ENCODE peak calls at places on chromosomes 11 and 22, in seven cellular contexts. M is IMR-90, L is astrocyte, O is spleen, A is AG04449, Z is LNCaP clone FGC, P is dorsolateral prefrontal cortex. K is an unnamed sample.

GRCh38 chr11:30459821-30460220 is 126.3 kb downstream of the MPPED2 start:
- DNase-seq in M (no peak), L (no peak), O (no peak), A (no peak), Z (no peak), P (no peak), K (no peak)

GRCh38 chr11:101497292-101497691 is 86.5 kb downstream of the TRPC6 start:
- DNase-seq in M (peak), L (no peak), O (no peak), A (no peak), Z (no peak), P (no peak), K (no peak)

GRCh38 chr22:41501209-41501608 is 32.3 kb downstream of the ACO2 start:
- DNase-seq in M (no peak), L (no peak), O (no peak), A (no peak), Z (no peak), P (no peak), K (no peak)

GRCh38 chr11:34749666-34750659 is 129.1 kb downstream of the EHF start:
- DNase-seq in M (peak), L (peak), O (no peak), A (peak), Z (peak), P (no peak), K (peak)

GRCh38 chr11:100830978-100831732 is 144.1 kb downstream of the ARHGAP42 start:
- DNase-seq in M (peak), L (peak), O (no peak), A (peak), Z (no peak), P (no peak), K (peak)

GRCh38 chr11:36347384-36347906 is 51.4 kb downstream of the PRR5L start:
- DNase-seq in M (no peak), L (no peak), O (no peak), A (no peak), Z (no peak), P (no peak), K (no peak)

GRCh38 chr11:106152824-106153223 is 75.4 kb downstream of the AASDHPPT start:
- DNase-seq in M (peak), L (peak), O (no peak), A (no peak), Z (no peak), P (no peak), K (peak)

GRCh38 chr11:69419662-69420061 is 61.8 kb upstream of the LINC01488 start:
- DNase-seq in M (no peak), L (no peak), O (peak), A (no peak), Z (no peak), P (no peak), K (no peak)

DNA sequence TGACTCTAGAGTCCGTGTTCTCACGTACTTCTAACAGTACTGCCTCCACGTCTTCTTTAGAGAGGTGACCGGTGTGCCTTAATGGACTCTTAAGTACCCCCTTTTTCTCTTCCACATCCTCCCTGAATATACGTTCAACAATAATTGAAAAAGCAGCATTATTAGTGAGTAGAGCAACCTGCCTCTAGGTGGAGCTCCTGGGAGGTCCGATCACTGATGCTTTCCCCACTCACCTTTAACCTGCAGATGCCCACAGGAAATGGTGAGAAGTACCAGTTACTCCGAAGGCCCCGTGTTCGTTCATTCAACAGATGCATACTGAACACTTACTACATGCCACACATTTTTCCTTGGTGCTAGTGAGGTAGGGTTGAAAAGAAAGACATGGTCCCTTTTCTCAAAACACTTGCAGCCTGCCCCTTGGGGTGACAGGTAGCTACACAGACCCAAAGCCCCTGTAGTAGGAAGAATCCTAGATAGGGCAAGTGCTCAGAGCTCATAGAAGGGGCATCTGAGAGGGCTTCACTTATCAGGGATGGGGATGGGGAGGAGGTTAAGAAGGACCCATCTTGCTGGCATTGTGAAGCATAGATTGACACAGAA is 72.7 kb downstream of the FEZ1 start:
- DNase-seq in M (no peak), L (no peak), O (peak), A (no peak), Z (no peak), P (no peak), K (no peak)
- TF ChIP-seq CTCF in M (peak), L (peak), O (no peak), A (peak), Z (peak), P (no peak), K (peak)

GRCh38 chr11:78039919-78040671 is 17.0 kb upstream of the KCTD14 start:
- DNase-seq in M (peak), L (peak), O (peak), A (peak), Z (no peak), P (no peak), K (peak)
- H3K4me3 ChIP-seq in M (no peak), L (peak), O (peak), A (peak), Z (no peak), P (no peak), K (peak)

GRCh38 chr22:28772633-28773460 is at the start of gene CCDC117:
- DNase-seq in M (peak), L (peak), O (peak), A (peak), Z (peak), P (peak), K (peak)
- TF ChIP-seq CTCF in M (peak), L (no peak), O (no peak), A (no peak), Z (peak), P (peak), K (peak)

GRCh38 chr11:3159296-3160190 is 5.6 kb downstream of the OSBPL5 start:
- DNase-seq in M (no peak), L (no peak), O (peak), A (no peak), Z (peak), P (peak), K (no peak)
- H3K4me3 ChIP-seq in M (peak), L (peak), O (peak), A (peak), Z (no peak), P (peak), K (peak)

GRCh38 chr22:39654959-39655579 is 84.5 kb downstream of the CACNA1I start:
- DNase-seq in M (no peak), L (no peak), O (no peak), A (no peak), Z (no peak), P (no peak), K (no peak)
- TF ChIP-seq CTCF in M (no peak), L (no peak), O (no peak), A (no peak), Z (peak), P (peak), K (no peak)

GRCh38 chr11:117200813-117201515 is 1.8 kb downstream of the TAGLN start:
- DNase-seq in M (peak), L (no peak), O (no peak), A (no peak), Z (no peak), P (no peak), K (no peak)
- H3K4me3 ChIP-seq in M (peak), L (peak), O (peak), A (peak), Z (no peak), P (peak), K (peak)

GRCh38 chr11:83816572-83817187 is 530.5 kb upstream of the CCDC90B start:
- DNase-seq in M (peak), L (peak), O (no peak), A (no peak), Z (no peak), P (no peak), K (peak)
- TF ChIP-seq CTCF in M (peak), L (peak), O (no peak), A (peak), Z (peak), P (peak), K (peak)

GRCh38 chr11:17720796-17721171 is 1.4 kb downstream of the MYOD1 start:
- DNase-seq in M (no peak), L (no peak), O (no peak), A (no peak), Z (no peak), P (no peak), K (no peak)
- H3K4me3 ChIP-seq in M (no peak), L (no peak), O (peak), A (no peak), Z (no peak), P (peak), K (no peak)

K was measured in fibroblast of the aortic adventitia.